ENCODE peak calls at places on chromosomes 2 and 18, in four cellular contexts. D is Panc1, P is GM23338, H is prostate gland. N is an unnamed sample. For H3K4me1, the result is how much of the 10 kb centered on the place peaks cover.

GRCh38 chr2:86036790-86037138 is 68.9 kb downstream of the POLR1A start:
- DNase-seq in D (no peak), P (no peak), H (no peak), N (no peak)

GRCh38 chr18:74861154-74861553 is 263.5 kb downstream of the ZNF407 start:
- DNase-seq in D (no peak), P (no peak), H (no peak), N (no peak)

GRCh38 chr2:176999331-176999730 is 213.3 kb upstream of the HNRNPA3 start:
- DNase-seq in D (no peak), P (no peak), H (no peak), N (no peak)

GRCh38 chr2:44098050-44098449 is 70.6 kb upstream of the PPM1B start:
- DNase-seq in D (no peak), P (no peak), H (no peak), N (no peak)

GRCh38 chr2:67880291-67880761 is 182.5 kb downstream of the C1D start:
- DNase-seq in D (no peak), P (no peak), H (peak), N (no peak)

GRCh38 chr18:5238371-5238758 is 41.3 kb upstream of the AKAIN1 start:
- DNase-seq in D (no peak), P (peak), H (peak), N (no peak)

GRCh38 chr2:177547772-177548171 is 155.2 kb downstream of the AGPS start:
- DNase-seq in D (no peak), P (no peak), H (no peak), N (no peak)

GRCh38 chr18:33578371-33579146 is 540 bp downstream of the ASXL3 start:
- DNase-seq in D (no peak), P (peak), H (peak), N (no peak)

GRCh38 chr2:175009917-175010621 is 4.9 kb upstream of the CHN1 start:
- DNase-seq in D (no peak), P (no peak), H (no peak), N (no peak)

GRCh38 chr18:61785588-61785987 is 107.2 kb downstream of the RNF152 start:
- DNase-seq in D (no peak), P (no peak), H (no peak), N (no peak)

GRCh38 chr2:2648094-2648493 is 317.0 kb upstream of the MYT1L start:
- DNase-seq in D (no peak), P (no peak), H (no peak), N (no peak)

GRCh38 chr2:36618381-36618780 is 20.4 kb upstream of the FEZ2 start:
- DNase-seq in D (peak), P (peak), H (no peak), N (peak)

GRCh38 chr2:152718909-152719645 is 657 bp downstream of the ARL6IP6 start:
- DNase-seq in D (no peak), P (peak), H (peak), N (no peak)

GRCh38 chr2:189312643-189313042 is 128.6 kb upstream of the WDR75 start:
- DNase-seq in D (no peak), P (no peak), H (no peak), N (no peak)

GRCh38 chr2:196172976-196173375 is 1.6 kb upstream of the STK17B start:
- DNase-seq in D (no peak), P (no peak), H (no peak), N (no peak)

GRCh38 chr2:160666019-160666676 is 172.5 kb upstream of the RBMS1 start:
- DNase-seq in D (peak), P (no peak), H (no peak), N (no peak)

GRCh38 chr18:63016270-63016669 is 300.9 kb downstream of the PHLPP1 start:
- DNase-seq in D (peak), P (peak), H (peak), N (no peak)

GRCh38 chr2:84702941-84703340 is 177.9 kb downstream of the TRABD2A start:
- DNase-seq in D (no peak), P (no peak), H (no peak), N (no peak)

GRCh38 chr2:229654437-229654836 is 59.9 kb downstream of the DNER start:
- DNase-seq in D (no peak), P (no peak), H (no peak), N (no peak)

GRCh38 chr2:111896576-111896975 is 1.8 kb upstream of the MERTK start:
- DNase-seq in D (no peak), P (no peak), H (peak), N (no peak)

GRCh38 chr18:33116376-33116775 is 324.1 kb downstream of the CCDC178 start:
- DNase-seq in D (no peak), P (no peak), H (peak), N (no peak)

GRCh38 chr2:241564596-241565411 is 6.3 kb downstream of the BOK start:
- DNase-seq in D (no peak), P (no peak), H (peak), N (no peak)

GRCh38 chr18:2316082-2316481 is 255.2 kb downstream of the METTL4 start:
- DNase-seq in D (no peak), P (no peak), H (no peak), N (no peak)

GRCh38 chr2:113124181-113124961 is 3.0 kb upstream of the IL1RN start:
- DNase-seq in D (no peak), P (no peak), H (no peak), N (peak)

GRCh38 chr2:197246405-197246804 is 64.2 kb downstream of the ANKRD44 start:
- DNase-seq in D (no peak), P (no peak), H (no peak), N (peak)

GRCh38 chr2:197248001-197248401 is 62.6 kb downstream of the ANKRD44 start:
- DNase-seq in D (no peak), P (no peak), H (no peak), N (peak)

GRCh38 chr2:197249771-197250397 is 60.7 kb downstream of the ANKRD44 start:
- DNase-seq in D (no peak), P (no peak), H (no peak), N (peak)

GRCh38 chr2:197247083-197247482 is 63.5 kb downstream of the ANKRD44 start:
- DNase-seq in D (no peak), P (no peak), H (no peak), N (peak)

DNA sequence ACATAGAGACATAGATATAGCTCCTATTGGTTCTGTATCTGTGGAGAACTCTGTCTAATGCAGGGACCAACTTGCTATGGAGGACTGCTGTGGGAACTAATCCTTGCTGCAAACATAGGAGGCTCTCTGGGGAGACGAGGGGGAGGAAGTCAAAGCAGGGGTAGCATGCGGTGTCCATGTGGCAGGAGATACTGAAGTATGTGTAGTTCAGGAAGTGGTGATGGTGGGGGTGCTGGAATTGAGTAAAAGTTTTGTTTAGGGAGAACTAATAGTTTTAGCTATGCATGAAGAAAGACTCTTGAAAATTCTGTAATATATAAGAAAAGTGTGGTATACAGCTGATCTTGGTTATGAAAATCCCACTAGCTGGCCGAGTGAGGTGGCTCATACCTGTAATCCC is 62.0 kb downstream of the ANKRD44 start:
- DNase-seq in D (no peak), P (no peak), H (no peak), N (peak)
- H3K4me1 ChIP-seq in D (under half), P (under half), H (under half), N (under half)

DNA sequence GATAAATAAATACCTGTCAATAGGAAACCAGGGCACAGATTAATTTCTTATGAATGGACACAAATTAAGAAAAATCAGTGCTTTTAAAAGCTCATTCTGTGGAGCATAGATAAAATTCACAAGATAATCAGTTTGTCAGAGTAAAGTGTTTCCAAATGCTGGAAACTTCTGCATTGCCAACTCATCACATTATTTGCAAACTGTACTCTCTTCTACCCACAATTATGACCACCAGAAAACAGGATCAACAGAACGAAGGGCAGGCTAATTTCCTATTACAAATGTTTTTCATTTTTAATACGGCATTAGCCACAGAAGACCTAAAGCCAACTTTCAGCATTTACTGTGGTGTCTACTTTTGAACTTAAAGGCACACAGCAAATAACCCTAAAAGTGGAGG is 6.0 kb downstream of the IRS1 start:
- DNase-seq in D (no peak), P (no peak), H (no peak), N (no peak)
- H3K4me3 ChIP-seq in D (peak), P (peak), H (peak), N (peak)

GRCh38 chr2:47180531-47180930 is 25.4 kb upstream of the STPG4 start:
- DNase-seq in D (no peak), P (no peak), H (no peak), N (no peak)

GRCh38 chr2:47181176-47181575 is 26.1 kb upstream of the STPG4 start:
- DNase-seq in D (no peak), P (no peak), H (no peak), N (no peak)

GRCh38 chr2:47179325-47179724 is 24.2 kb upstream of the STPG4 start:
- DNase-seq in D (no peak), P (no peak), H (no peak), N (no peak)

GRCh38 chr2:47177042-47177565 is 22.0 kb upstream of the STPG4 start:
- DNase-seq in D (no peak), P (no peak), H (no peak), N (no peak)

GRCh38 chr2:47178359-47178758 is 23.3 kb upstream of the STPG4 start:
- DNase-seq in D (no peak), P (peak), H (no peak), N (no peak)
- TF ChIP-seq POLR2AphosphoS5 in D (no peak), P (no peak), H (no peak), N (no peak)

GRCh38 chr2:54595999-54596903 is 127.2 kb upstream of the EML6 start:
- DNase-seq in D (no peak), P (no peak), H (no peak), N (no peak)
- H3K4me1 ChIP-seq in D (under half), P (under half), H (under half), N (half or more)

GRCh38 chr18:66687635-66688034 is 83.7 kb upstream of the CDH19 start:
- DNase-seq in D (no peak), P (no peak), H (no peak), N (no peak)

DNA sequence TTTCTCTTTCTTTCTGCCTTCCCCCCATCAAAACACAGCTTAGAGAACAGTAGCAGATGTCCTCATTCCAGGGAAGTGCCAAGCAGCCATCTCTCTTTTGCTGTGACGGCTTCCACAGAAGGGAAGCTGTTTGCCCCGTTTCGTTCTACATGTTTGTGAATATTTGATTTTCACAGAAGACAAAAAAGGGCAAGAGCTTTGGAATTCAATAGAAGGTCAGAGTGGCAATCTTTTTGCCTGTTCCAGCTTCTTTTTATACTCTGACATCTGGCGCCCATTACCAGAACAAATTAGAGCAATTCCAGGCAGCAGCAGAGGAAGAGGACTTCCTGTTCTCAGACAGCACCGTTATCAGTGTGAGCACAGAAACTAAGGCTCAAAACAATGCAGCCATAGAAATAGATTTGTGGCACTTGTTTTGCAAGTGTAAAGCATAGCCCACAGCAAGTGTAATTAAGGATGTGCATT is 79.0 kb upstream of the CDH19 start:
- DNase-seq in D (no peak), P (no peak), H (no peak), N (no peak)
- H3K4me3 ChIP-seq in D (no peak), P (no peak), H (no peak), N (peak)

DNA sequence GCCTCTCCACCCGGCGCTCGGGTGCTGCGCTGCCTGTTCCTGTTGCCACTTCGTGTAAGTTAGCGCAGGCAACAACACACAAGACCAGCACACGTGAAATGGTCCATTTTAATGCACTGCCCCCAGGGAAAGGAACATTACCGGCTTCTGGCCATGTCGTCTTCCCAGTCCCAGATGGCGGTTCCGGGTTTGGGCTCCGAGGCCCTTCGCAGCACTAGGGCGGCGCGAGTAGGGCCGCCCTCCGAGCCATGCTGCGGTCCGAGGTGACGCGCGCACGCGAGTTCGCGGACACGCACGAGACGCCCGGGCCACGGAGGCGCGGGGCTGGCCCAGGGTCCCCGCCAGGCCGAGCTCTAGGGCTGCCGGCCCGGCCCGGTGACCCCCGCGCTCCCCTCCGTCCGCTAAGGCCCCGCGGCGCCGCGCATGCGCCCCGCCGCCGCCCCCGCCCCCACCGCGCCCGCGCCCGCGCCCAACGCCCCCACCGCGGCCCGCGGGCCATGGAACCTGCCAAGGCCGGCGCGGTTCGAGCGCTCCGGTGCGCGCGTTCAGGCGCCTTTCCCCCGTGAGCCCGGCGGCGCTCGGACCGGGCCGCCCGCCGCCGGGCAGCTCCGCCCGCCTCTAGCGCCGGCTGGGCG is 365 bp upstream of the ZNF236 start:
- DNase-seq in D (no peak), P (peak), H (peak), N (no peak)
- TF ChIP-seq POLR2AphosphoS5 in D (peak), P (no peak), H (peak), N (peak)

GRCh38 chr2:46569061-46569560 is 89.7 kb downstream of the TMEM247 start:
- DNase-seq in D (no peak), P (no peak), H (no peak), N (no peak)
- H3K4me1 ChIP-seq in D (under half), P (under half), H (under half), N (half or more)

GRCh38 chr2:217249490-217250451 is 389.9 kb upstream of the TNP1 start:
- DNase-seq in D (no peak), P (peak), H (peak), N (no peak)

GRCh38 chr2:217247511-217247910 is 387.6 kb upstream of the TNP1 start:
- DNase-seq in D (no peak), P (no peak), H (peak), N (no peak)

GRCh38 chr2:217246108-217246507 is 386.2 kb upstream of the TNP1 start:
- DNase-seq in D (no peak), P (no peak), H (no peak), N (no peak)

GRCh38 chr2:217249086-217249485 is 389.2 kb upstream of the TNP1 start:
- DNase-seq in D (no peak), P (no peak), H (no peak), N (no peak)

GRCh38 chr2:217248312-217248935 is 388.6 kb upstream of the TNP1 start:
- DNase-seq in D (no peak), P (peak), H (peak), N (no peak)
- H3K4me3 ChIP-seq in D (no peak), P (no peak), H (no peak), N (no peak)

DNA sequence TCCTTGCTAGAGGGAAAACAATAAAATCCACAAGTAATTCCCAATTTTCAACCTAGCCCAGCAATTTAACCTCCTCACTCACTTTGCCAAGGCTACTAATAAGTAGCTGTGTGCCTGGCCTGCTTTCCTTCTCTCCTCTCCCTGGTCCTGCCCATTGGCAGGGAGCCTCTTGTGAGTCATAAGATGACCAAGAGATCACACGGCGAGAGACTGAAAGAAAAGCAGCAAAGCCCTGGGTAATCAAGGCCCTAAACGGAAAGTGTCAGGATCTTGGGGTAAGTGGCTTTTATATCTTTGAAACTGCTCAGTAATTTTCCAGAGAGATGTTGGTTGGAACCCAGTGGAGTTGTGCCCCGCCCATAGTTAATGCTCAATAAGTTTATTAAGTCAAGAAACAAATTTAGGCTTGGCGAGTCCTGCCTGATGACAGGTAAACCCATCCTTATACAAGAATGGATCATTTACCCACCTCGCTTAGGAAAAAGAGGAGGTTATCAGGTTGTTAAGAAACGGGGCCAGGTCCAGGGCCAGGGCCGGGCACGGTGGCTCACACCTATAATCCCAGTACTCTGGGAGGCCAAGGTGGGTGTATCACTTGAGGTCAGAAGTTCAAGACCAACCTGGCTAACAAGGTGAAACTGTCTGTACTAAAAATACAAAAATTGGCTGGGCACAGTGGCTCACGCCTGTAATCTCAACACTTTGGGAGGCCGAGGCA is 10.0 kb upstream of the ADAM17 start:
- DNase-seq in D (peak), P (no peak), H (peak), N (peak)
- TF ChIP-seq POLR2AphosphoS5 in D (no peak), P (no peak), H (peak), N (peak)

N was measured in esophagus muscularis mucosa.